ENCODE peak calls at places on chromosomes 13 and 19, in nine cellular contexts. F, I, X, W, S, Z, D, E and Y are unnamed samples.

GRCh38 chr13:74151859-74152258 is 17.7 kb upstream of the KLF12 start:
- DNase-seq in Z (no peak), F (no peak), D (no peak), X (no peak), W (no peak), E (no peak), I (no peak), S (no peak), Y (no peak)

GRCh38 chr13:22740264-22740663 is 440.5 kb upstream of the SGCG start:
- DNase-seq in E (no peak), Z (no peak), I (no peak), D (no peak), W (peak), F (no peak), S (no peak), X (no peak), Y (no peak)

GRCh38 chr19:46977548-46977947 is 42.1 kb upstream of the NPAS1 start:
- DNase-seq in Z (no peak), W (no peak), F (no peak), I (no peak), S (no peak), E (no peak), X (no peak), D (no peak), Y (no peak)

GRCh38 chr19:17296278-17296677 is 6.9 kb downstream of the ABHD8 start:
- DNase-seq in E (peak), X (no peak), F (no peak), D (no peak), I (no peak), Z (no peak), W (peak), S (no peak), Y (no peak)

GRCh38 chr13:113949546-113949945 is 24.3 kb downstream of the C13orf46 start:
- DNase-seq in W (no peak), D (no peak), X (no peak), Z (no peak), I (no peak), S (peak), F (no peak), E (no peak), Y (no peak)

GRCh38 chr19:19746286-19747213 is 13.6 kb upstream of the ZNF14 start:
- DNase-seq in X (no peak), Z (no peak), I (no peak), W (no peak), E (no peak), F (no peak), S (no peak), D (no peak), Y (no peak)

GRCh38 chr13:75762066-75762937 is 126.2 kb downstream of the LMO7 start:
- DNase-seq in I (no peak), F (no peak), X (peak), W (peak), E (no peak), D (no peak), Z (no peak), S (no peak), Y (no peak)

GRCh38 chr19:46732966-46733692 is 12.7 kb upstream of the FKRP start:
- DNase-seq in S (peak), X (no peak), W (no peak), I (no peak), D (no peak), F (peak), Z (no peak), E (peak), Y (no peak)

GRCh38 chr13:35760678-35761308 is 284.3 kb upstream of the MAB21L1 start:
- DNase-seq in D (no peak), S (no peak), X (no peak), Z (no peak), E (no peak), W (no peak), I (no peak), F (no peak), Y (no peak)

GRCh38 chr13:64912141-64912540 is 2318.0 kb downstream of the PCDH9 start:
- DNase-seq in W (peak), F (no peak), X (no peak), E (peak), I (no peak), S (no peak), D (no peak), Z (peak), Y (peak)

GRCh38 chr13:93151277-93151676 is 75.3 kb upstream of the GPC6 start:
- DNase-seq in W (no peak), X (no peak), D (no peak), Z (peak), F (no peak), S (no peak), I (no peak), E (peak), Y (peak)

GRCh38 chr19:8001995-8002849 is 3.2 kb downstream of the ELAVL1 start:
- DNase-seq in X (peak), I (peak), D (peak), S (peak), F (peak), Z (no peak), W (peak), E (peak), Y (peak)

GRCh38 chr19:11736696-11737095 is 2.0 kb downstream of the ZNF823 start:
- DNase-seq in F (peak), S (peak), E (peak), Z (peak), D (peak), I (no peak), X (no peak), W (no peak), Y (no peak)

GRCh38 chr19:30780032-30780431 is 407.8 kb downstream of the ZNF536 start:
- DNase-seq in E (no peak), X (no peak), Z (no peak), F (no peak), W (no peak), S (no peak), I (no peak), D (no peak), Y (no peak)

GRCh38 chr13:66264976-66265375 is 965.2 kb downstream of the PCDH9 start:
- DNase-seq in I (no peak), Z (no peak), F (no peak), W (no peak), E (peak), S (no peak), D (no peak), X (no peak), Y (no peak)

GRCh38 chr13:44967656-44968451 is 21.4 kb downstream of the NUFIP1 start:
- DNase-seq in D (no peak), W (peak), Z (no peak), S (no peak), E (peak), I (no peak), X (no peak), F (no peak), Y (no peak)

GRCh38 chr13:50712882-50713281 is 130.6 kb downstream of the DLEU7 start:
- DNase-seq in D (no peak), Z (no peak), W (no peak), I (no peak), F (no peak), E (no peak), X (no peak), S (no peak), Y (no peak)

GRCh38 chr19:31991984-31992655 is 353.3 kb upstream of the ZNF507 start:
- DNase-seq in S (no peak), F (no peak), X (no peak), E (no peak), Z (no peak), W (no peak), D (no peak), I (no peak), Y (no peak)

GRCh38 chr13:79749985-79750551 is 269.1 kb downstream of the NDFIP2 start:
- DNase-seq in I (no peak), X (no peak), S (peak), F (peak), D (no peak), Z (peak), E (peak), W (peak), Y (peak)

GRCh38 chr19:16518483-16519229 is 22.5 kb downstream of the C19orf44 start:
- DNase-seq in F (no peak), Z (no peak), E (no peak), D (no peak), W (no peak), I (no peak), X (no peak), S (no peak), Y (no peak)

GRCh38 chr13:43579321-43579720 is 207.5 kb downstream of the ENOX1 start:
- DNase-seq in F (no peak), E (no peak), I (no peak), S (no peak), W (no peak), D (no peak), X (no peak), Z (no peak), Y (no peak)

GRCh38 chr19:14478113-14478545 is 3.0 kb upstream of the PTGER1 start:
- DNase-seq in S (no peak), X (no peak), D (no peak), E (no peak), I (no peak), W (no peak), Z (no peak), F (no peak), Y (no peak)

GRCh38 chr13:107266657-107267056 is 698.7 kb upstream of the ARGLU1 start:
- DNase-seq in S (no peak), Z (no peak), W (no peak), E (no peak), D (no peak), X (no peak), F (no peak), I (no peak), Y (no peak)

GRCh38 chr13:113620036-113620435 is 35.5 kb downstream of the TFDP1 start:
- DNase-seq in Z (no peak), S (no peak), F (no peak), X (no peak), D (no peak), W (no peak), I (no peak), E (no peak), Y (no peak)

GRCh38 chr19:55700813-55701212 is 25.8 kb downstream of the EPN1 start:
- DNase-seq in D (no peak), W (no peak), E (no peak), I (no peak), F (no peak), S (no peak), X (no peak), Z (no peak), Y (no peak)

GRCh38 chr13:45863716-45864590 is 12.4 kb upstream of the SIAH3 start:
- DNase-seq in D (no peak), I (no peak), X (no peak), W (no peak), S (no peak), F (no peak), E (no peak), Z (no peak), Y (no peak)

GRCh38 chr19:14479985-14480694 is 5.0 kb upstream of the PTGER1 start:
- DNase-seq in F (no peak), D (no peak), S (no peak), E (no peak), Z (no peak), W (peak), I (no peak), X (peak), Y (no peak)

GRCh38 chr19:13252569-13253335 is 102.5 kb downstream of the IER2 start:
- DNase-seq in D (no peak), F (no peak), W (no peak), X (no peak), S (no peak), E (no peak), I (no peak), Z (no peak), Y (no peak)

GRCh38 chr19:40304306-40304705 is 19.2 kb upstream of the AKT2 start:
- DNase-seq in W (no peak), E (no peak), I (no peak), Z (no peak), D (no peak), F (no peak), X (no peak), S (no peak), Y (no peak)

GRCh38 chr19:39351537-39352037 is 9.4 kb downstream of the SAMD4B start:
- DNase-seq in X (no peak), F (no peak), Z (no peak), D (no peak), S (peak), I (no peak), W (peak), E (no peak), Y (no peak)

GRCh38 chr13:113548171-113548641 is 36.3 kb upstream of the TFDP1 start:
- DNase-seq in X (no peak), D (no peak), W (no peak), S (no peak), E (no peak), F (no peak), I (no peak), Z (no peak), Y (no peak)

GRCh38 chr19:11485245-11485837 is 4.5 kb upstream of the ELAVL3 start:
- DNase-seq in S (no peak), Z (no peak), D (no peak), F (no peak), I (no peak), X (peak), E (no peak), W (no peak), Y (no peak)

GRCh38 chr13:76885203-76886004 is 801 bp downstream of the KCTD12 start:
- DNase-seq in S (peak), I (peak), W (peak), X (peak), Z (no peak), E (peak), F (peak), D (no peak), Y (no peak)

GRCh38 chr19:14782978-14783545 is 4.7 kb upstream of the ADGRE2 start:
- DNase-seq in F (no peak), X (no peak), I (no peak), Z (no peak), W (no peak), D (no peak), E (no peak), S (no peak), Y (no peak)

GRCh38 chr19:10773969-10774368 is 56.1 kb downstream of the DNM2 start:
- DNase-seq in D (no peak), E (no peak), Z (no peak), X (no peak), W (no peak), I (no peak), F (no peak), S (no peak), Y (no peak)

GRCh38 chr13:87792878-87793277 is 121.7 kb downstream of the SLITRK5 start:
- DNase-seq in F (no peak), I (no peak), D (no peak), Z (no peak), X (no peak), E (no peak), W (no peak), S (no peak), Y (no peak)

DNA sequence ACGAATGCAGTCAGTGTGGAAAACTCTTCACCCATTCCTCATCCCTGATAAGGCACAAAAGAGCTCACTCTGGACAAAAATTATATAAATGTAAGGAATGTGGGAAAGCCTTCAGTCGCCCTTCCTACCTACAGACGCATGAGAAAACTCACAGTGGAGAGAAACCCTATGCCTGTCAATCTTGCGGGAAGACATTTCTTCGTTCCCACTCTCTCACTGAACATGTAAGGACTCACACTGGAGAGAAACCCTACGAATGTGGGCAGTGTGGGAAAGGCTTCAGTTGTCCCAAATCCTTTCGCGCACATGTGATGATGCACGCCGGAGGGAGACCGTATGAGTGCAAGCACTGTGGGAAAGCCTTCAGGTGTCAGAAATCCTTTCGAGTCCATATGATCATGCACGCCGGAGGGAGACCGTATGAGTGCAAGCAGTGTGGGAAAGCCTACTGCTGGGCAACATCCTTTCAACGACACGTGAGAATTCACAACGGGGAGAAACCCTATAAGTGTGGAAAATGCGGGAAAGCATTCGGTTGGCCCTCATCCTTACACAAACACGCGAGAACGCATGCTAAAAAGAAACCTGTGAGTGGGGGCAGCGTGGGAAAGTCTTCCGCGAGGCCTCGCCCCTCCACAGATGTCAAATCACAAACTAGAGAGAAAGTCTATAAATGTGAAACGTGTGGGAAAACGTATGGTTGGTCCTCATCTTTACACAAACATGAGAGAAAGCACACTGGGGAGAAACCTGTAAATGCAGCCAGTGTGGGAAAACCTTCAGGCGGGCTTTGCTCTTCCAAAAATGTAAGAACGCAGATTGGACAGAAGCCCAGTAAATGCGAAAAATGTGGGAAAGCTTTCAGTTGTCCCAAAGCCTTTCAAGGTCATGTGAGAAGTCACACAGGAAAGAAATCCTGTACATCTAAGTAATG is 10.5 kb downstream of the ZNF556 start:
- DNase-seq in E (no peak), Z (no peak), W (no peak), I (no peak), S (no peak), D (no peak), X (no peak), F (no peak), Y (no peak)
- H3K4me3 ChIP-seq in E (no peak), Z (no peak), W (no peak), I (no peak), S (no peak), D (no peak), X (no peak), F (no peak), Y (no peak)

GRCh38 chr19:42150353-42150752 is 18.1 kb upstream of the POU2F2 start:
- DNase-seq in D (no peak), Z (no peak), X (no peak), E (no peak), W (no peak), I (no peak), S (no peak), F (no peak), Y (no peak)
- H3K4me3 ChIP-seq in D (no peak), Z (no peak), X (no peak), E (no peak), W (no peak), I (no peak), S (no peak), F (no peak), Y (no peak)

GRCh38 chr19:5149508-5149907 is 180.6 kb downstream of the KDM4B start:
- DNase-seq in X (no peak), S (no peak), D (no peak), I (no peak), Z (no peak), F (no peak), E (no peak), W (no peak), Y (no peak)

GRCh38 chr19:5148794-5149190 is 179.9 kb downstream of the KDM4B start:
- DNase-seq in W (no peak), D (no peak), F (no peak), X (peak), Z (no peak), S (peak), I (no peak), E (no peak), Y (no peak)

GRCh38 chr19:5145521-5146511 is 176.9 kb downstream of the KDM4B start:
- DNase-seq in D (no peak), I (no peak), W (no peak), E (no peak), S (peak), F (no peak), Z (no peak), X (peak), Y (no peak)

GRCh38 chr19:5147971-5148793 is 179.3 kb downstream of the KDM4B start:
- DNase-seq in S (peak), X (peak), Z (no peak), I (no peak), D (peak), W (no peak), E (peak), F (peak), Y (no peak)

DNA sequence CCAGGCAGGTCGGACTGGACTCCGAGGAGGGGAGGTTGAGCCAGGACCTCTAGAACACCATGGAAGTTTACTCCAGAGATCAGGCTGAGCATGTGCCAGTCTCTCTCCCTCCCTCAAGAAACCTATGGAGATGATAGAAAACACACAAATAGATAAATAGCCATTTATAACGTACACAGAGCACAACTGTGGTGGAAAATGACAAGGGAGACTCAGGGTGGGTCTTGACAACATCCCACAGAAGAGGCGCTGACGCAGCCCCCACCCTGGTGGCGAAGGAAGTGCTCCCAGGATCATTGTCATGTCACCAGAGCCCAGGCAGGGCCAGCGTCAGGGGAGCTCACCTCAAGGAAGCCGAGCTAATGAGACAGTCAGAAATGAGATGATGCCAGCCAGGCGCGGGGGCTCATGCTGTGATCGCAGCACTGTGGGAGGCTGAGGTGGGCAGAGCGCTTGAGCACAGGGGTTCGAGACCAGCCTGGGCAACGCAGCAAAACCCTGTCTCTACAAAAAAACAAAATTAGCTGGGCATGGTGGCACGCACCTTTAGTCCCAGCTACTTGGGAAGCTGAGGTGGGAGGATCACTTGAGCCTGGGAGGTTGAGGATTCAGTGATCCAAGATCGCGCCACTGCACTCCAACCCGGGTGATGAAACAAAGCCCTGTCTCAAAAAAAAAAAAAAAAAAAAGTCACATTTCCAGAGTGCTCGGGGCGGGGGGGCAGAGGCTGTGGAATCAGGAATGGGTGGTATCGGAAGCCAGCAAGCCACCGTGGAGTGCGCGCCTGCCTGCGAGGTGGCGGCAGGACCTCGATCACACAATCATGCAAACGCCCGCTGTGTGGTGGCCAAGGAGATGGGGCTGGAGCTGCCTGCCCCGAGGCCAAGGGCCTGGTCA is 178.4 kb downstream of the KDM4B start:
- DNase-seq in Z (no peak), S (peak), I (no peak), E (no peak), W (no peak), F (peak), D (no peak), X (no peak), Y (no peak)
- H3K4me3 ChIP-seq in Z (no peak), S (no peak), I (no peak), E (no peak), W (no peak), F (no peak), D (no peak), X (no peak), Y (no peak)

GRCh38 chr19:54172764-54173699 is at the start of gene TMC4:
- DNase-seq in E (no peak), W (peak), X (no peak), Z (no peak), S (no peak), F (no peak), I (no peak), D (no peak), Y (no peak)
- H3K4me3 ChIP-seq in E (no peak), W (no peak), X (no peak), Z (no peak), S (no peak), F (no peak), I (peak), D (no peak), Y (no peak)

GRCh38 chr19:3361384-3362216 is 4.8 kb upstream of the NFIC start:
- DNase-seq in X (no peak), I (no peak), W (no peak), D (no peak), Z (no peak), E (no peak), S (no peak), F (no peak), Y (no peak)
- H3K4me3 ChIP-seq in X (peak), I (no peak), W (peak), D (peak), Z (peak), E (peak), S (peak), F (peak), Y (peak)